ENCODE peak calls at places on chromosomes 3 and 15, in nine cellular contexts. One of them, this sample, is unnamed.

GRCh38 chr3:19173945-19174344 is 25.6 kb downstream of the KCNH8 start:
- DNase-seq in DND-41: no peak
- DNase-seq in neural progenitor cell: peak; percentile 32
- DNase-seq in CD4-positive, CD25-positive, alpha-beta regulatory T cell: no peak
- DNase-seq in upper lobe of right lung: no peak
- DNase-seq in A549: no peak
- DNase-seq in cardiac muscle cell: no peak
- DNase-seq in mesenchymal stem cell: no peak
- DNase-seq in CD8-positive, alpha-beta memory T cell: no peak
- DNase-seq in this sample: no peak

GRCh38 chr15:22778796-22779195 is 7.6 kb upstream of the NIPA1 start:
- DNase-seq in A549: no peak
- DNase-seq in CD4-positive, CD25-positive, alpha-beta regulatory T cell: no peak
- DNase-seq in cardiac muscle cell: peak; percentile 81
- DNase-seq in CD8-positive, alpha-beta memory T cell: no peak
- DNase-seq in DND-41: no peak
- DNase-seq in upper lobe of right lung: no peak
- DNase-seq in mesenchymal stem cell: peak; percentile 49
- DNase-seq in neural progenitor cell: no peak
- DNase-seq in this sample: no peak

GRCh38 chr15:31489801-31490646 is 163.4 kb downstream of the KLF13 start:
- DNase-seq in cardiac muscle cell: peak; percentile 77
- DNase-seq in DND-41: peak; percentile 46
- DNase-seq in CD4-positive, CD25-positive, alpha-beta regulatory T cell: peak; percentile 56
- DNase-seq in neural progenitor cell: peak; percentile 78
- DNase-seq in upper lobe of right lung: peak; percentile 67
- DNase-seq in mesenchymal stem cell: peak; percentile 64
- DNase-seq in CD8-positive, alpha-beta memory T cell: no peak
- DNase-seq in A549: peak; percentile 87
- DNase-seq in this sample: peak; percentile 37

GRCh38 chr3:117016359-117016758 is 306.8 kb downstream of the TUSC7 start:
- DNase-seq in CD8-positive, alpha-beta memory T cell: no peak
- DNase-seq in DND-41: no peak
- DNase-seq in neural progenitor cell: peak; percentile 67
- DNase-seq in CD4-positive, CD25-positive, alpha-beta regulatory T cell: no peak
- DNase-seq in upper lobe of right lung: no peak
- DNase-seq in cardiac muscle cell: no peak
- DNase-seq in mesenchymal stem cell: no peak
- DNase-seq in A549: no peak
- DNase-seq in this sample: no peak

GRCh38 chr15:65761210-65761926 is 30.7 kb downstream of the DENND4A start:
- DNase-seq in CD8-positive, alpha-beta memory T cell: no peak
- DNase-seq in CD4-positive, CD25-positive, alpha-beta regulatory T cell: no peak
- DNase-seq in cardiac muscle cell: no peak
- DNase-seq in A549: no peak
- DNase-seq in mesenchymal stem cell: no peak
- DNase-seq in DND-41: no peak
- DNase-seq in neural progenitor cell: no peak
- DNase-seq in upper lobe of right lung: no peak
- DNase-seq in this sample: no peak

GRCh38 chr3:46965151-46965550 is 11.4 kb downstream of the CCDC12 start:
- DNase-seq in mesenchymal stem cell: no peak
- DNase-seq in upper lobe of right lung: no peak
- DNase-seq in CD8-positive, alpha-beta memory T cell: no peak
- DNase-seq in DND-41: no peak
- DNase-seq in neural progenitor cell: no peak
- DNase-seq in cardiac muscle cell: no peak
- DNase-seq in CD4-positive, CD25-positive, alpha-beta regulatory T cell: no peak
- DNase-seq in A549: no peak
- DNase-seq in this sample: no peak

GRCh38 chr15:49832421-49832980 is 211.7 kb downstream of the DTWD1 start:
- DNase-seq in upper lobe of right lung: no peak
- DNase-seq in neural progenitor cell: peak; percentile 58
- DNase-seq in mesenchymal stem cell: peak; percentile 19
- DNase-seq in cardiac muscle cell: no peak
- DNase-seq in CD8-positive, alpha-beta memory T cell: no peak
- DNase-seq in CD4-positive, CD25-positive, alpha-beta regulatory T cell: no peak
- DNase-seq in A549: no peak
- DNase-seq in DND-41: peak; percentile 3
- DNase-seq in this sample: peak; percentile 21

GRCh38 chr3:146180376-146180775 is 19.4 kb upstream of the PLOD2 start:
- DNase-seq in DND-41: no peak
- DNase-seq in CD4-positive, CD25-positive, alpha-beta regulatory T cell: no peak
- DNase-seq in CD8-positive, alpha-beta memory T cell: no peak
- DNase-seq in neural progenitor cell: no peak
- DNase-seq in cardiac muscle cell: no peak
- DNase-seq in A549: no peak
- DNase-seq in mesenchymal stem cell: no peak
- DNase-seq in upper lobe of right lung: no peak
- DNase-seq in this sample: no peak

GRCh38 chr3:33786565-33787327 is 11.7 kb upstream of the PDCD6IP start:
- DNase-seq in cardiac muscle cell: no peak
- DNase-seq in A549: no peak
- DNase-seq in CD8-positive, alpha-beta memory T cell: no peak
- DNase-seq in upper lobe of right lung: no peak
- DNase-seq in neural progenitor cell: no peak
- DNase-seq in DND-41: no peak
- DNase-seq in mesenchymal stem cell: no peak
- DNase-seq in CD4-positive, CD25-positive, alpha-beta regulatory T cell: no peak
- DNase-seq in this sample: peak; percentile 24

GRCh38 chr3:127556565-127556964 is 34.0 kb downstream of the TPRA1 start:
- DNase-seq in neural progenitor cell: peak; percentile 48
- DNase-seq in A549: no peak
- DNase-seq in upper lobe of right lung: no peak
- DNase-seq in mesenchymal stem cell: no peak
- DNase-seq in DND-41: no peak
- DNase-seq in cardiac muscle cell: no peak
- DNase-seq in CD4-positive, CD25-positive, alpha-beta regulatory T cell: no peak
- DNase-seq in CD8-positive, alpha-beta memory T cell: no peak
- DNase-seq in this sample: no peak

GRCh38 chr3:76997733-76998132 is 42.2 kb upstream of the ROBO2 start:
- DNase-seq in CD4-positive, CD25-positive, alpha-beta regulatory T cell: no peak
- DNase-seq in cardiac muscle cell: no peak
- DNase-seq in DND-41: no peak
- DNase-seq in mesenchymal stem cell: peak; percentile 53
- DNase-seq in neural progenitor cell: no peak
- DNase-seq in CD8-positive, alpha-beta memory T cell: no peak
- DNase-seq in upper lobe of right lung: no peak
- DNase-seq in A549: no peak
- DNase-seq in this sample: no peak

GRCh38 chr15:73851679-73852078 is 21.7 kb upstream of the TBC1D21 start:
- DNase-seq in upper lobe of right lung: no peak
- DNase-seq in cardiac muscle cell: peak; percentile 80
- DNase-seq in mesenchymal stem cell: peak; percentile 66
- DNase-seq in A549: no peak
- DNase-seq in CD8-positive, alpha-beta memory T cell: no peak
- DNase-seq in DND-41: peak; percentile 72
- DNase-seq in neural progenitor cell: peak; percentile 91
- DNase-seq in CD4-positive, CD25-positive, alpha-beta regulatory T cell: peak; percentile 21
- DNase-seq in this sample: peak; percentile 46
- H3K27ac ChIP-seq in upper lobe of right lung: no peak overlapping the region
- H3K27ac ChIP-seq in cardiac muscle cell: no peak overlapping the region
- H3K27ac ChIP-seq in mesenchymal stem cell: no peak overlapping the region
- H3K27ac ChIP-seq in A549: no peak overlapping the region
- H3K27ac ChIP-seq in CD8-positive, alpha-beta memory T cell: no peak overlapping the region
- H3K27ac ChIP-seq in DND-41: no peak overlapping the region
- H3K27ac ChIP-seq in neural progenitor cell: no peak overlapping the region
- H3K27ac ChIP-seq in CD4-positive, CD25-positive, alpha-beta regulatory T cell: no peak overlapping the region
- H3K27ac ChIP-seq in this sample: no peak overlapping the region

GRCh38 chr3:53269888-53270880 is 14.4 kb upstream of the TKT start:
- DNase-seq in mesenchymal stem cell: peak; percentile 99
- DNase-seq in cardiac muscle cell: peak; percentile 96
- DNase-seq in DND-41: peak; percentile 50
- DNase-seq in neural progenitor cell: peak; percentile 88
- DNase-seq in A549: peak; percentile 91
- DNase-seq in CD8-positive, alpha-beta memory T cell: no peak
- DNase-seq in CD4-positive, CD25-positive, alpha-beta regulatory T cell: no peak
- DNase-seq in upper lobe of right lung: peak; percentile 92
- DNase-seq in this sample: peak; percentile 91
- H3K4me3 ChIP-seq in mesenchymal stem cell: no peak overlapping the region
- H3K4me3 ChIP-seq in cardiac muscle cell: no peak overlapping the region
- H3K4me3 ChIP-seq in DND-41: no peak overlapping the region
- H3K4me3 ChIP-seq in neural progenitor cell: no peak overlapping the region
- H3K4me3 ChIP-seq in A549: peak overlapping the region; percentile 25
- H3K4me3 ChIP-seq in CD8-positive, alpha-beta memory T cell: no peak overlapping the region
- H3K4me3 ChIP-seq in CD4-positive, CD25-positive, alpha-beta regulatory T cell: no peak overlapping the region
- H3K4me3 ChIP-seq in upper lobe of right lung: peak overlapping the region; percentile 20
- H3K4me3 ChIP-seq in this sample: no peak overlapping the region

GRCh38 chr3:128749035-128749434 is 23.1 kb downstream of the RAB7A start:
- DNase-seq in upper lobe of right lung: no peak
- DNase-seq in CD8-positive, alpha-beta memory T cell: no peak
- DNase-seq in neural progenitor cell: no peak
- DNase-seq in CD4-positive, CD25-positive, alpha-beta regulatory T cell: no peak
- DNase-seq in cardiac muscle cell: no peak
- DNase-seq in A549: no peak
- DNase-seq in DND-41: no peak
- DNase-seq in mesenchymal stem cell: no peak
- DNase-seq in this sample: peak; percentile 16
- H3K27ac ChIP-seq in upper lobe of right lung: no peak overlapping the region
- H3K27ac ChIP-seq in CD8-positive, alpha-beta memory T cell: no peak overlapping the region
- H3K27ac ChIP-seq in neural progenitor cell: no peak overlapping the region
- H3K27ac ChIP-seq in CD4-positive, CD25-positive, alpha-beta regulatory T cell: no peak overlapping the region
- H3K27ac ChIP-seq in cardiac muscle cell: no peak overlapping the region
- H3K27ac ChIP-seq in A549: no peak overlapping the region
- H3K27ac ChIP-seq in DND-41: no peak overlapping the region
- H3K27ac ChIP-seq in mesenchymal stem cell: no peak overlapping the region
- H3K27ac ChIP-seq in this sample: no peak overlapping the region

DNA sequence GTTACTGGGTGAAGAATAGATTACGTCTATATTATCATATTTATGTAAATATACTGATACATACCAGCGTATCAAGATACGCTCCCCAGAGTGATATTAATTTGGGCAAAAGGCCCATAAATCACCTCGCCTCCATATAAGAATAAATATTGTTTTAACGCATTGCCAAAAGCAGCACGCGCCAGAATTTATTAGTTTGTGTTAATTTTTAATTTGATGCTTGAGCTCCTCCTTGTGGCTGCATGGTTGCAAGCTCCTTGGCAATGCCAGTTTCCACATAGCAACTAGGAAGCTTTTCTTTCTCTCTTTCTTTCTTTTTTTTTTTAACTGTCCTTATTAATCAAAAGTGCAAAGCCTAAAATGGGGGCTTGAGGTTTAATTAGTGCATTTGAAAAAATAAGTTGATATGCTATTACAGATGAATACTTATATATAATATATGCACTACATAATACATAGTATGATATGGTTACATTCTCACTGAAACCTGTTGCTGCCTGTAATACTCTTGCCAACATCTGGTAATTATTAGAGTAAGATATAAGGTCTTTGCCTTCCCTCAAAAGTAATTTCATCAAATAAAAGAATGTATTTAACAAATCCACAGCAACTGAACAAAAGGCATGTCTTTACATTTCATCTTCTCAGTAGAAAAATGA is 242.7 kb upstream of the UBE2E2 start:
- DNase-seq in A549: peak; percentile 27
- DNase-seq in DND-41: no peak
- DNase-seq in neural progenitor cell: peak; percentile 66
- DNase-seq in upper lobe of right lung: no peak
- DNase-seq in CD4-positive, CD25-positive, alpha-beta regulatory T cell: no peak
- DNase-seq in mesenchymal stem cell: peak; percentile 42
- DNase-seq in cardiac muscle cell: peak; percentile 67
- DNase-seq in CD8-positive, alpha-beta memory T cell: no peak
- DNase-seq in this sample: peak; percentile 47
- H3K4me3 ChIP-seq in A549: no peak overlapping the region
- H3K4me3 ChIP-seq in DND-41: no peak overlapping the region
- H3K4me3 ChIP-seq in neural progenitor cell: no peak overlapping the region
- H3K4me3 ChIP-seq in upper lobe of right lung: no peak overlapping the region
- H3K4me3 ChIP-seq in CD4-positive, CD25-positive, alpha-beta regulatory T cell: no peak overlapping the region
- H3K4me3 ChIP-seq in mesenchymal stem cell: no peak overlapping the region
- H3K4me3 ChIP-seq in cardiac muscle cell: no peak overlapping the region
- H3K4me3 ChIP-seq in CD8-positive, alpha-beta memory T cell: no peak overlapping the region
- H3K4me3 ChIP-seq in this sample: no peak overlapping the region

GRCh38 chr15:95260856-95261255 is 1029.5 kb downstream of the MCTP2 start:
- DNase-seq in cardiac muscle cell: no peak
- DNase-seq in upper lobe of right lung: no peak
- DNase-seq in CD8-positive, alpha-beta memory T cell: no peak
- DNase-seq in neural progenitor cell: no peak
- DNase-seq in CD4-positive, CD25-positive, alpha-beta regulatory T cell: no peak
- DNase-seq in mesenchymal stem cell: no peak
- DNase-seq in DND-41: no peak
- DNase-seq in A549: no peak
- DNase-seq in this sample: no peak

GRCh38 chr15:95262866-95263564 is 1031.7 kb downstream of the MCTP2 start:
- DNase-seq in cardiac muscle cell: peak; percentile 79
- DNase-seq in CD8-positive, alpha-beta memory T cell: no peak
- DNase-seq in A549: no peak
- DNase-seq in upper lobe of right lung: no peak
- DNase-seq in CD4-positive, CD25-positive, alpha-beta regulatory T cell: no peak
- DNase-seq in mesenchymal stem cell: no peak
- DNase-seq in neural progenitor cell: no peak
- DNase-seq in DND-41: no peak
- DNase-seq in this sample: peak; percentile 37

GRCh38 chr15:95261546-95261945 is 1030.2 kb downstream of the MCTP2 start:
- DNase-seq in A549: no peak
- DNase-seq in CD8-positive, alpha-beta memory T cell: no peak
- DNase-seq in neural progenitor cell: no peak
- DNase-seq in mesenchymal stem cell: no peak
- DNase-seq in cardiac muscle cell: no peak
- DNase-seq in CD4-positive, CD25-positive, alpha-beta regulatory T cell: no peak
- DNase-seq in upper lobe of right lung: no peak
- DNase-seq in DND-41: no peak
- DNase-seq in this sample: no peak

GRCh38 chr15:95259513-95259912 is 1028.2 kb downstream of the MCTP2 start:
- DNase-seq in A549: peak; percentile 43
- DNase-seq in CD8-positive, alpha-beta memory T cell: peak; percentile 23
- DNase-seq in upper lobe of right lung: no peak
- DNase-seq in cardiac muscle cell: peak; percentile 89
- DNase-seq in CD4-positive, CD25-positive, alpha-beta regulatory T cell: peak; percentile 46
- DNase-seq in neural progenitor cell: peak; percentile 86
- DNase-seq in DND-41: peak; percentile 59
- DNase-seq in mesenchymal stem cell: peak; percentile 80
- DNase-seq in this sample: peak; percentile 78

GRCh38 chr15:95259965-95260364 is 1028.6 kb downstream of the MCTP2 start:
- DNase-seq in A549: no peak
- DNase-seq in DND-41: no peak
- DNase-seq in CD4-positive, CD25-positive, alpha-beta regulatory T cell: no peak
- DNase-seq in upper lobe of right lung: no peak
- DNase-seq in cardiac muscle cell: peak; percentile 84
- DNase-seq in neural progenitor cell: peak; percentile 13
- DNase-seq in CD8-positive, alpha-beta memory T cell: no peak
- DNase-seq in mesenchymal stem cell: peak; percentile 24
- DNase-seq in this sample: no peak
- H3K27ac ChIP-seq in A549: no peak overlapping the region
- H3K27ac ChIP-seq in DND-41: no peak overlapping the region
- H3K27ac ChIP-seq in CD4-positive, CD25-positive, alpha-beta regulatory T cell: no peak overlapping the region
- H3K27ac ChIP-seq in upper lobe of right lung: peak overlapping the region; percentile 15
- H3K27ac ChIP-seq in cardiac muscle cell: no peak overlapping the region
- H3K27ac ChIP-seq in neural progenitor cell: no peak overlapping the region
- H3K27ac ChIP-seq in CD8-positive, alpha-beta memory T cell: no peak overlapping the region
- H3K27ac ChIP-seq in mesenchymal stem cell: no peak overlapping the region
- H3K27ac ChIP-seq in this sample: no peak overlapping the region

GRCh38 chr3:149815728-149816127 is 2.7 kb downstream of the RNF13 start:
- DNase-seq in cardiac muscle cell: no peak
- DNase-seq in CD8-positive, alpha-beta memory T cell: no peak
- DNase-seq in CD4-positive, CD25-positive, alpha-beta regulatory T cell: no peak
- DNase-seq in upper lobe of right lung: no peak
- DNase-seq in A549: no peak
- DNase-seq in DND-41: no peak
- DNase-seq in neural progenitor cell: no peak
- DNase-seq in mesenchymal stem cell: no peak
- DNase-seq in this sample: no peak
- H3K4me3 ChIP-seq in cardiac muscle cell: no peak overlapping the region
- H3K4me3 ChIP-seq in CD8-positive, alpha-beta memory T cell: no peak overlapping the region
- H3K4me3 ChIP-seq in CD4-positive, CD25-positive, alpha-beta regulatory T cell: peak overlapping the region; percentile 96
- H3K4me3 ChIP-seq in upper lobe of right lung: peak overlapping the region; percentile 82
- H3K4me3 ChIP-seq in A549: no peak overlapping the region
- H3K4me3 ChIP-seq in DND-41: no peak overlapping the region
- H3K4me3 ChIP-seq in neural progenitor cell: no peak overlapping the region
- H3K4me3 ChIP-seq in mesenchymal stem cell: peak overlapping the region; percentile 94
- H3K4me3 ChIP-seq in this sample: no peak overlapping the region

This sample was measured in brain microvascular endothelial cell.